ENCODE peak calls at places on chromosomes 1 and 21, in nine cellular contexts. J, Q, E, C, U, H, Y, N and K are unnamed samples.
A peak's percentile ranks its signal among the peaks of the same experiment; 100 is the strongest.

GRCh38 chr1:229129306-229130027 is 141.4 kb upstream of the RAB4A start:
- DNase-seq in Y (no peak), J (no peak), E (no peak), U (no peak), C (no peak), Q (no peak), N (no peak), H (no peak), K (no peak)

GRCh38 chr1:201904579-201904978 is 15.9 kb downstream of the SHISA4 start:
- DNase-seq in C (no peak), Y (no peak), U (peak; percentile 51), Q (no peak), N (peak; percentile 50), H (peak; percentile 91), E (peak; percentile 55), J (peak; percentile 93), K (peak; percentile 63)

GRCh38 chr1:37714226-37714625 is 21.9 kb downstream of the CDCA8 start:
- DNase-seq in Y (no peak), U (no peak), E (no peak), Q (no peak), N (no peak), H (no peak), C (no peak), J (no peak), K (no peak)

GRCh38 chr1:33966346-33967141 is 102.7 kb downstream of the HMGB4 start:
- DNase-seq in U (no peak), H (no peak), N (no peak), E (no peak), J (no peak), Y (no peak), Q (no peak), C (no peak), K (no peak)

GRCh38 chr1:207002731-207003146 is 29.8 kb downstream of the C1orf116 start:
- DNase-seq in J (no peak), C (no peak), U (no peak), Q (peak; percentile 99), N (no peak), E (no peak), Y (no peak), H (no peak), K (no peak)

GRCh38 chr21:23960769-23961168 is 1646.5 kb downstream of the MRPL39 start:
- DNase-seq in Q (peak; percentile 68), J (no peak), Y (no peak), H (no peak), N (no peak), E (no peak), C (no peak), U (no peak), K (no peak)

GRCh38 chr21:38434913-38435533 is 63.3 kb downstream of the ERG start:
- DNase-seq in N (peak; percentile 26), Q (peak; percentile 25), H (peak; percentile 73), J (peak; percentile 24), C (no peak), E (no peak), Y (no peak), U (no peak), K (peak; percentile 25)

GRCh38 chr1:199747984-199748383 is 279.5 kb upstream of the NR5A2 start:
- DNase-seq in U (no peak), Q (no peak), E (no peak), C (no peak), Y (no peak), H (no peak), J (peak; percentile 71), N (peak; percentile 16), K (no peak)

GRCh38 chr1:201214461-201214860 is 23.8 kb downstream of the IGFN1 start:
- DNase-seq in U (peak; percentile 3), Q (peak; percentile 40), E (no peak), C (no peak), H (peak; percentile 25), J (no peak), Y (no peak), N (no peak), K (no peak)

GRCh38 chr1:220874201-220874655 is 5.0 kb upstream of the HLX start:
- DNase-seq in N (peak; percentile 69), C (peak; percentile 74), H (no peak), E (peak; percentile 79), Y (no peak), J (peak; percentile 70), U (peak; percentile 66), Q (peak; percentile 72), K (no peak)

GRCh38 chr1:97680460-97680859 is 240.4 kb downstream of the DPYD start:
- DNase-seq in N (no peak), Y (no peak), U (no peak), E (no peak), J (no peak), H (no peak), Q (no peak), C (peak; percentile 31), K (no peak)

GRCh38 chr21:31526040-31526439 is 133.5 kb upstream of the SOD1 start:
- DNase-seq in Q (peak; percentile 47), C (no peak), H (no peak), E (no peak), J (no peak), U (no peak), Y (no peak), N (no peak), K (no peak)

GRCh38 chr1:54814571-54814970 is 13.4 kb upstream of the TTC22 start:
- DNase-seq in E (no peak), Y (no peak), Q (no peak), J (no peak), N (peak; percentile 2), C (no peak), U (no peak), H (no peak), K (no peak)

GRCh38 chr1:8664887-8665286 is 152.6 kb downstream of the RERE start:
- DNase-seq in N (no peak), E (no peak), Y (no peak), C (no peak), U (no peak), J (no peak), H (no peak), Q (no peak), K (no peak)
- H3K4me1 ChIP-seq in N (peaks cover 60% of the 10 kb centered on the region), E (peaks cover 94% of the 10 kb centered on the region), Y (peaks cover 35% of the 10 kb centered on the region), C (peaks cover 17% of the 10 kb centered on the region), U (peaks cover 48% of the 10 kb centered on the region), J (peaks cover 78% of the 10 kb centered on the region), H (no peaks in the 10 kb centered on the region), Q (peaks cover 72% of the 10 kb centered on the region), K (peaks cover 51% of the 10 kb centered on the region)

DNA sequence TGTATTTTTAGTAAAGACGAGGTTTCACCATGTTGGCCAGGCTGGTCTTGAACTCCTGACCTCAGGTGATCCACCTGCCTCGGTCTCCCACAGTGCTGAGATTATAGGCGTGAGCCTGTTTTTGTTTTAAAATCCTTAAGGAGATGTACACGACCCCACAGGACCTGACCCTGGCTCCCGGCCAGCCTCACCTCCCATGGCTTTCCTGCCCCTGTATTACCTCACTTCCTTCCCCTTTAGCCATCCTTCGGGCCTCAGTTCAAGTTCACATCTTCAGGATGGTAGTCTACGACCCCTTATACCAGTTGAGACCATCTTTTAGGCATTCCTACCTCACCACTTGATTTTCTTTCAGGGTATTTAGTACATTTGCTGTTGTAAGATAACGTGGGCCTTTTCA is 36.3 kb downstream of the TCP10L start:
- DNase-seq in N (no peak), J (no peak), U (no peak), Y (no peak), Q (no peak), E (no peak), H (no peak), C (no peak), K (no peak)
- TF ChIP-seq CTCF in N (no peak), J (no peak), U (no peak), Y (no peak), Q (no peak), E (no peak), H (no peak), C (no peak), K (no peak)

DNA sequence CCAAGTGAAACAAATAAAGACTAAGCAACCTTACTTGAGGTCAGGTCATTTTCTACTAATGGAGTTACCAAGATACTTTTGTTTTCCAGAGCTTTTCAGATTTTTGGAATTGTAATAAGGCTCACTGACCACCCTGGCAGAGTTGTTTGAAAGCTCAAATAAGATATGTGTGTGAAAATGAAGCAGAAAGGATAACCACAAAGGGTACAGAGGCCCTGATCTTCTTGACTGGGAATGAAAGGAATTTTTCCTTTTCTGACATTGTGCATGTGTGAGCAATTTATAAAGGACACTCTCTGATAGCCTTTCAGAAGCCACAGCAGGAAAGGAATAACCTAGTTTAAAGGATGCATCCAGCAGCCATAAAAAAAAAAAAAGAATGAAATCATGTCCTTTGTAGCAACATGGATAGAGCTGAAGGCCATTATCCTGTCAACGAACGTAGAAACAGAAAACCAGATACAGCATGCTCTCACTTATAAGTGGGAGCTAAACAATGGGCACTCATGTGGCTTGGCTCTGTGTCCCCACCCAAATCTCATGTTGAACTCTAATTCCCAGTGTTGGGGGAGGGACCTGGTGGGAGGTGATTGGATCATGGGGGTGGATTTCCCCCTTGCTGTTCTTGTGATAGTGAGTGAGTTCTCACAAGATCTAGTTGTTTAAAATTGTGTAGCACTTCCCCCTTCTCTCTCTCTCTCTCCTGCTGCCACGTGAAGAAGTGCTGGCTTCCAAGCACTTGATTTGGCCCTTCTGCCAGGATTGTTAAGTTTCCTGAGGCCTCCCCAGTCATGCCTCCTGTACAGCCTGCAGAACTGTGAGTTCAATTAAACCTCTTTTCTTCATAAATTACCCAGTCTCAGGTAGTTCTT is 3.1 kb upstream of the SRP9 start:
- DNase-seq in U (no peak), J (no peak), Y (no peak), H (no peak), C (no peak), E (no peak), N (no peak), Q (no peak), K (no peak)
- H3K4me1 ChIP-seq in U (peaks cover 23% of the 10 kb centered on the region), J (peaks cover 14% of the 10 kb centered on the region), Y (peaks cover 25% of the 10 kb centered on the region), H (no peaks in the 10 kb centered on the region), C (peaks cover 9% of the 10 kb centered on the region), E (peaks cover 65% of the 10 kb centered on the region), N (peaks cover 29% of the 10 kb centered on the region), Q (peaks cover 41% of the 10 kb centered on the region), K (peaks cover 14% of the 10 kb centered on the region)

GRCh38 chr1:154476791-154477190 is 25.2 kb upstream of the TDRD10 start:
- DNase-seq in E (no peak), Q (peak; percentile 55), Y (no peak), C (no peak), H (no peak), J (no peak), U (no peak), N (no peak), K (no peak)

GRCh38 chr1:154478013-154478412 is 24.0 kb upstream of the TDRD10 start:
- DNase-seq in Q (no peak), Y (peak; percentile 68), J (no peak), N (no peak), C (no peak), E (no peak), U (no peak), H (no peak), K (no peak)

GRCh38 chr1:154479764-154480421 is 22.1 kb upstream of the TDRD10 start:
- DNase-seq in N (peak; percentile 87), Y (no peak), E (peak; percentile 79), Q (peak; percentile 98), C (peak; percentile 73), U (peak; percentile 58), H (no peak), J (peak; percentile 83), K (no peak)

GRCh38 chr1:154481058-154481457 is 21.0 kb upstream of the TDRD10 start:
- DNase-seq in Y (no peak), U (no peak), C (no peak), J (no peak), Q (no peak), E (no peak), H (no peak), N (no peak), K (no peak)

GRCh38 chr1:154478639-154479038 is 23.4 kb upstream of the TDRD10 start:
- DNase-seq in J (no peak), Y (no peak), N (peak; percentile 37), C (no peak), E (no peak), Q (peak; percentile 73), U (no peak), H (no peak), K (no peak)
- TF ChIP-seq CTCF in J (no peak), Y (no peak), N (peak; percentile 24), C (no peak), E (no peak), Q (peak; percentile 68), U (no peak), H (no peak), K (no peak)